ENCODE peak calls at places on chromosomes 3 and 15, in nine cellular contexts. L is NCI-H187; E is SW 1271; N is AML-193; H is stimulated activated CD4-positive, alpha-beta T cell treated with anti-CD3 and anti-CD28 coated beads, Interleukin-1b, Interleukin-23, amount 100 ng/mL, for 24 hours; F is activated T-helper 1 cell treated with anti-CD3 and anti-CD28 coated beads, Interleukin-2, amount 50 U/mL, for 16 hours; Q is HTR-8/SVneo; K is fibroblast of pulmonary artery; O is hypothalamus. I is an unnamed sample.

GRCh38 chr3:148243609-148244008 is 454.1 kb upstream of the AGTR1 start:
- DNase-seq in L (no peak), E (no peak), N (no peak), H (no peak), F (no peak), Q (no peak), K (no peak), O (no peak), I (no peak)

GRCh38 chr15:32956006-32956405 is 238.2 kb downstream of the GREM1 start:
- DNase-seq in L (no peak), E (peak; percentile 23), N (no peak), H (no peak), F (no peak), Q (peak; percentile 30), K (peak; percentile 84), O (no peak), I (no peak)

GRCh38 chr3:63481627-63482026 is 170.8 kb upstream of the SNTN start:
- DNase-seq in L (no peak), E (no peak), N (no peak), H (no peak), F (no peak), Q (no peak), K (no peak), O (no peak), I (no peak)

GRCh38 chr3:15299036-15299435 is 33.4 kb downstream of the SH3BP5 start:
- DNase-seq in L (no peak), E (no peak), N (no peak), H (no peak), F (no peak), Q (no peak), K (no peak), O (no peak), I (no peak)

GRCh38 chr15:88083828-88084760 is 172.4 kb downstream of the NTRK3 start:
- DNase-seq in L (no peak), E (no peak), N (no peak), H (no peak), F (no peak), Q (no peak), K (peak; percentile 0), O (no peak), I (no peak)

GRCh38 chr3:171526869-171527268 is 66.7 kb upstream of the TNIK start:
- DNase-seq in L (no peak), E (no peak), N (no peak), H (no peak), F (no peak), Q (no peak), K (peak; percentile 68), O (no peak), I (no peak)

GRCh38 chr15:75348563-75349350 is 1.9 kb downstream of the NEIL1 start:
- DNase-seq in L (no peak), E (no peak), N (no peak), H (no peak), F (no peak), Q (no peak), K (no peak), O (no peak), I (peak; percentile 60)

GRCh38 chr15:71532994-71533393 is 277.4 kb upstream of the NR2E3 start:
- DNase-seq in L (no peak), E (peak; percentile 21), N (peak; percentile 20), H (no peak), F (no peak), Q (peak; percentile 54), K (peak; percentile 47), O (no peak), I (no peak)

GRCh38 chr3:16066975-16067374 is 107.5 kb upstream of the GALNT15 start:
- DNase-seq in L (no peak), E (no peak), N (no peak), H (no peak), F (no peak), Q (no peak), K (peak; percentile 77), O (no peak), I (no peak)

GRCh38 chr15:60901647-60902046 is 327.5 kb downstream of the RORA start:
- DNase-seq in L (no peak), E (no peak), N (no peak), H (no peak), F (no peak), Q (no peak), K (no peak), O (no peak), I (no peak)

GRCh38 chr3:50147016-50147415 is 8.1 kb upstream of the SEMA3F start:
- DNase-seq in L (no peak), E (no peak), N (no peak), H (no peak), F (no peak), Q (no peak), K (no peak), O (no peak), I (no peak)

GRCh38 chr15:73952171-73952912 is 26.1 kb downstream of the LOXL1 start:
- DNase-seq in L (no peak), E (no peak), N (no peak), H (no peak), F (no peak), Q (no peak), K (no peak), O (no peak), I (no peak)

GRCh38 chr15:29616512-29616911 is 205.8 kb downstream of the TJP1 start:
- DNase-seq in L (no peak), E (no peak), N (no peak), H (no peak), F (no peak), Q (no peak), K (no peak), O (no peak), I (no peak)

GRCh38 chr15:77004189-77004588 is 9.3 kb downstream of the PSTPIP1 start:
- DNase-seq in L (no peak), E (no peak), N (peak; percentile 95), H (no peak), F (no peak), Q (no peak), K (no peak), O (no peak), I (peak; percentile 62)

GRCh38 chr3:47007482-47008257 is 28.2 kb downstream of the NBEAL2 start:
- DNase-seq in L (no peak), E (no peak), N (no peak), H (no peak), F (peak; percentile 2), Q (no peak), K (no peak), O (no peak), I (no peak)

GRCh38 chr3:72336821-72337479 is 511.3 kb downstream of the SHQ1 start:
- DNase-seq in L (peak; percentile 20), E (no peak), N (no peak), H (no peak), F (no peak), Q (no peak), K (peak; percentile 89), O (no peak), I (no peak)

GRCh38 chr15:38253448-38253847 is 812 bp downstream of the SPRED1 start:
- DNase-seq in L (no peak), E (peak; percentile 48), N (no peak), H (no peak), F (no peak), Q (no peak), K (peak; percentile 77), O (no peak), I (no peak)

GRCh38 chr3:133927543-133928066 is 31.9 kb upstream of the RAB6B start:
- DNase-seq in L (no peak), E (no peak), N (peak; percentile 19), H (peak; percentile 38), F (peak; percentile 53), Q (peak; percentile 62), K (no peak), O (no peak), I (no peak)

GRCh38 chr3:136772709-136773108 is 20.5 kb upstream of the STAG1 start:
- DNase-seq in L (no peak), E (no peak), N (no peak), H (no peak), F (no peak), Q (no peak), K (peak; percentile 33), O (no peak), I (no peak)

GRCh38 chr3:133835961-133836360 is 30.3 kb downstream of the SRPRB start:
- DNase-seq in L (no peak), E (no peak), N (no peak), H (no peak), F (no peak), Q (no peak), K (no peak), O (no peak), I (no peak)

GRCh38 chr3:196995646-196996355 is 27.2 kb upstream of the PIGZ start:
- DNase-seq in L (peak; percentile 39), E (no peak), N (no peak), H (no peak), F (no peak), Q (no peak), K (no peak), O (no peak), I (no peak)

GRCh38 chr3:52454235-52454937 is 545 bp upstream of the TNNC1 start:
- DNase-seq in L (no peak), E (no peak), N (no peak), H (no peak), F (no peak), Q (no peak), K (no peak), O (no peak), I (peak; percentile 38)

GRCh38 chr3:105965384-105965783 is 96.6 kb upstream of the CBLB start:
- DNase-seq in L (no peak), E (no peak), N (no peak), H (no peak), F (no peak), Q (no peak), K (peak; percentile 70), O (no peak), I (no peak)

GRCh38 chr3:158562674-158563073 is 8.3 kb upstream of the MLF1 start:
- DNase-seq in L (no peak), E (no peak), N (no peak), H (no peak), F (no peak), Q (no peak), K (no peak), O (no peak), I (no peak)

GRCh38 chr3:129576514-129577345 is 29.7 kb downstream of the PLXND1 start:
- DNase-seq in L (no peak), E (no peak), N (peak; percentile 35), H (no peak), F (peak; percentile 42), Q (no peak), K (no peak), O (no peak), I (no peak)

GRCh38 chr3:127277591-127277990 is 10.3 kb downstream of the PRR20G start:
- DNase-seq in L (no peak), E (no peak), N (no peak), H (no peak), F (no peak), Q (no peak), K (no peak), O (no peak), I (no peak)